ENCODE peak calls at places on chromosomes 6 and 20, in nine cellular contexts. Z, R, S, K, H, P, O, D and E are unnamed samples.

GRCh38 chr6:155121699-155122098 is 126.6 kb downstream of the TIAM2 start:
- DNase-seq in Z (no peak), R (no peak), S (no peak), K (no peak), H (no peak), P (no peak), O (no peak), D (peak; percentile 59), E (no peak)

GRCh38 chr20:53984354-53984753 is 86.0 kb downstream of the BCAS1 start:
- DNase-seq in Z (no peak), R (no peak), S (no peak), K (no peak), H (no peak), P (no peak), O (no peak), D (peak; percentile 89), E (no peak)

GRCh38 chr6:147251072-147251471 is 46.9 kb downstream of the STXBP5 start:
- DNase-seq in Z (no peak), R (no peak), S (no peak), K (no peak), H (no peak), P (no peak), O (no peak), D (no peak), E (no peak)

GRCh38 chr6:106381871-106382270 is 21.4 kb downstream of the CRYBG1 start:
- DNase-seq in Z (no peak), R (no peak), S (no peak), K (peak; percentile 77), H (no peak), P (no peak), O (no peak), D (peak; percentile 36), E (no peak)

GRCh38 chr6:80974579-80974978 is 777.9 kb downstream of the TENT5A start:
- DNase-seq in Z (no peak), R (no peak), S (no peak), K (no peak), H (no peak), P (no peak), O (no peak), D (no peak), E (no peak)

GRCh38 chr6:4299476-4299875 is 164.1 kb upstream of the ECI2 start:
- DNase-seq in Z (no peak), R (no peak), S (no peak), K (peak; percentile 88), H (no peak), P (no peak), O (no peak), D (peak; percentile 32), E (no peak)

GRCh38 chr20:38270869-38271608 is 10.5 kb upstream of the KIAA1755 start:
- DNase-seq in Z (no peak), R (no peak), S (no peak), K (peak; percentile 91), H (no peak), P (no peak), O (peak; percentile 32), D (peak; percentile 95), E (no peak)

GRCh38 chr20:38290829-38291581 is 13.0 kb upstream of the BPI start:
- DNase-seq in Z (no peak), R (no peak), S (no peak), K (no peak), H (no peak), P (no peak), O (peak; percentile 87), D (peak; percentile 73), E (no peak)

GRCh38 chr6:39818695-39819094 is 26.5 kb downstream of the DAAM2 start:
- DNase-seq in Z (no peak), R (no peak), S (no peak), K (no peak), H (no peak), P (no peak), O (no peak), D (no peak), E (no peak)

GRCh38 chr20:48189177-48189576 is 403.9 kb upstream of the SULF2 start:
- DNase-seq in Z (no peak), R (peak; percentile 2), S (no peak), K (peak; percentile 83), H (no peak), P (no peak), O (peak; percentile 25), D (peak; percentile 22), E (no peak)

GRCh38 chr6:108736832-108737231 is 111.4 kb upstream of the ARMC2 start:
- DNase-seq in Z (no peak), R (no peak), S (no peak), K (peak; percentile 85), H (no peak), P (no peak), O (peak; percentile 42), D (peak; percentile 82), E (no peak)

DNA sequence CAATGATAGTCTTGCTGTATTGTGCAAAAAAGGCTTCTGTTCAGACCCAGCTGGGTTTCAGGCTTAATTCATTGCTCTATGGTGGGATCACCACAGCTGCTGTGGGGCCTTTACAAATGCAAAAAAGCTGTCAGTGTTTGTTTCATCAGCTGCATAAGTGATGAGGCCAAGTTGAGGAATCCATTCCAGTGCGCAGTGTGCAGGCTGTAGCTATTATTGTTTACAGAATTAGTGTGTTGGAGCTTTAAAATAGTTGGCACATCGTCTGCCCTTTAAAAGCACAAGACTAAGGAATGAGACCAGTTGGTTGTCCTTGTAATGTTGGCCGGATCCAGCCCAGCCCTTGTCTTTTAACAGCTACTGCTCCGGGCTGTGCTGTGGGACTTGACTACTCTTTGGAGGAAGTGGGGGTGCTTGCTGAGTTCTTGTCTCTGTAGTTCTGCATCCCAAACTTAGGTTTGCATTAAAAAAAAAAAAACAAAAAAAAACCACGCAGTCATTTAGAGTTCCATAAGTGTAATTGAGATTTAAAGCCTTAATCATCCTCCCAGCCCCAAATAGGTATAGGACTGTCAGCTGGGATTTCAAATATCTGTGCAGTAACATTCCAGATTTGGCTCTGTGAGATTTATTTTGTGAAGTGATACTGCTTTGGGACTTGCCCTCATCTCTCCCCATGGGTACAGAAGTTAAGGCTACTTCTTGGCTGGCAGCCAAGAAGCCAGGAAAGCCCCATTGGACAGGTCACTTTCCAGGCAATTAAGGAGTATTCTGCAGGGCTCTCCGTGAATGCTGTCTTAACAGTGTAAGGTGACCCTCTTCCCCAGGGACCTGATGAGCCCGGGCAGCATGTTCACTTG is 19.3 kb downstream of the JARID2 start:
- DNase-seq in Z (no peak), R (no peak), S (peak; percentile 52), K (no peak), H (no peak), P (no peak), O (no peak), D (peak; percentile 74), E (no peak)
- H3K27ac ChIP-seq in Z (peak overlapping the region; percentile 64), R (peak overlapping the region; percentile 62), S (no peak overlapping the region), K (no peak overlapping the region), H (no peak overlapping the region), P (peak overlapping the region; percentile 5), O (no peak overlapping the region), D (peak overlapping the region; percentile 45), E (peak overlapping the region; percentile 46)

DNA sequence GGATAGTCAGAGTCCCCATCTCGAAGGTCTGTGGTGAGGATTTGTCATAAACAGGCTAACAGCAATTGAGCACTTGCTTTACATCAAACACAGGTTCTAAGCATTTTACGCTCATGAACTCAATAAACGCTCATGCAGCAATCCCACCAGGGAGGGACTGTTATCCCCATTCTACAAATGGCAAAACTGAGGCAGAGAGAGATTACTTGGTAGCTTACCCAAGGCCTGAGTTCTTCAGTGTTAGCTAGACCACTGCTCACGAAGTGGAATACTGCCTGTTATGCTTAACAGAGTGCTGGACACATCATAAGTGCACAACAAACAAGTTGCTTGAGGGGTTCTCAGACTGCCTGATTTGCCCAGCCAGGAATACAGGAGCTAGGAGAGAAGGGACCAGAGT is 23.7 kb upstream of the TCP11 start:
- DNase-seq in Z (no peak), R (no peak), S (no peak), K (no peak), H (no peak), P (no peak), O (no peak), D (no peak), E (no peak)
- H3K4me1 ChIP-seq in Z (peaks cover 14% of the 10 kb centered on the region), R (peaks cover 11% of the 10 kb centered on the region), S (peaks cover 12% of the 10 kb centered on the region), K (peaks cover 7% of the 10 kb centered on the region), H (peaks cover 20% of the 10 kb centered on the region), P (no peaks in the 10 kb centered on the region), O (peaks cover 17% of the 10 kb centered on the region), D (peaks cover 14% of the 10 kb centered on the region), E (peaks cover 30% of the 10 kb centered on the region)

GRCh38 chr6:134198093-134198492 is 119.8 kb downstream of the SGK1 start:
- DNase-seq in Z (no peak), R (no peak), S (no peak), K (peak; percentile 11), H (no peak), P (no peak), O (peak; percentile 88), D (no peak), E (no peak)

GRCh38 chr6:134199848-134200606 is 117.9 kb downstream of the SGK1 start:
- DNase-seq in Z (no peak), R (no peak), S (no peak), K (no peak), H (no peak), P (no peak), O (no peak), D (no peak), E (no peak)

GRCh38 chr6:134204031-134204430 is 113.9 kb downstream of the SGK1 start:
- DNase-seq in Z (no peak), R (no peak), S (no peak), K (no peak), H (no peak), P (no peak), O (no peak), D (no peak), E (no peak)

GRCh38 chr6:134196568-134197301 is 121.2 kb downstream of the SGK1 start:
- DNase-seq in Z (no peak), R (no peak), S (no peak), K (no peak), H (no peak), P (no peak), O (no peak), D (no peak), E (no peak)

DNA sequence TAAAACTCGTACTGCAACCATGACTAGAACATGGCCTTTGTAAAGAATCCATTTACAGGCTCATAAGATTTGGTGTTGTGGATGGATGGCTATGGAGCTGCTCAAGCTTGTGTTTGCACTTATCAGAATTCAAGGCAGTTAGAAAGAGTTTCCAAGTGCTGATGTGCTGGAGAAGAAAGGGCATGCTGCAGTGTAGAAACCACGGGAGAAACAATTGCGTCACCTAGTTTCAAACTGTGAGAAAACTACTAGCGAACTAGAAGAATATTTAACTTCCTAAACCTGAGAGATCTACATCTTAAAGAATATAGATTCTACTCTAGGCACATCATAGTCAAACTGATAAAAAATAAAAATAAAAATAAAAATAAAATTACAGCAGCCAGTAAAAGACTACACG is 116.2 kb downstream of the SGK1 start:
- DNase-seq in Z (no peak), R (no peak), S (no peak), K (no peak), H (no peak), P (no peak), O (no peak), D (no peak), E (no peak)
- H3K9me3 ChIP-seq in Z (peaks cover 16% of the 10 kb centered on the region), R (peaks cover 2% of the 10 kb centered on the region), S (no peaks in the 10 kb centered on the region), K (no peaks in the 10 kb centered on the region), H (peaks cover 7% of the 10 kb centered on the region), P (no peaks in the 10 kb centered on the region), O (no peaks in the 10 kb centered on the region), D (no peaks in the 10 kb centered on the region), E (peaks cover 4% of the 10 kb centered on the region)

DNA sequence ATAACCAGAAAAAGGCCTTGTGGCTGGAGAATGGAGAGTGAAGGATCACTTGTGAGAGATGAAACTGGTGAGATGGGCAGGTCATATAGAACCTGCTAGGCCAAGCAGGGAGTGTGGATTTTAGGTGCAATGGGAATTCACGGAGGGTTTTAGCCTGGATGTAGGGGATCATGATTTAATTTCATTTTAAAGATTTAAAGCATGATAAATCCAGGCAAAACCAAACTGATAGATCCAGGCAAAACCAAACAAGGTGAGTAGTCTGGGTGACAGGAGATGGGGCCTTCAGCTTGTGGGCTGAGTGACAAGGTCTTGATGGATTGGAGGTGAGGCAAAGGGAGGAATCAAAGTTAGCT is 1.5 kb upstream of the PLCG1 start:
- DNase-seq in Z (no peak), R (no peak), S (no peak), K (no peak), H (no peak), P (no peak), O (no peak), D (no peak), E (no peak)
- H3K27ac ChIP-seq in Z (no peak overlapping the region), R (no peak overlapping the region), S (no peak overlapping the region), K (no peak overlapping the region), H (no peak overlapping the region), P (peak overlapping the region; percentile 54), O (no peak overlapping the region), D (no peak overlapping the region), E (peak overlapping the region; percentile 98)